ENCODE peak calls at places on chromosomes 16 and 17, in eight cellular contexts. O, K, W, C, F, N, Y and D are unnamed samples.

GRCh38 chr17:27489045-27489715 is 32.9 kb downstream of the KSR1 start:
- DNase-seq in O (peak), K (peak), W (no peak), C (no peak), F (no peak), N (no peak), Y (no peak), D (no peak)

GRCh38 chr16:26816885-26817571 is 249.7 kb upstream of the C16orf82 start:
- DNase-seq in O (no peak), K (no peak), W (no peak), C (no peak), F (no peak), N (peak), Y (no peak), D (no peak)

GRCh38 chr16:68246671-68247070 is 1.5 kb downstream of the PLA2G15 start:
- DNase-seq in O (no peak), K (peak), W (no peak), C (no peak), F (no peak), N (no peak), Y (no peak), D (no peak)

GRCh38 chr17:40312893-40313659 is 4.1 kb downstream of the RARA start:
- DNase-seq in O (peak), K (no peak), W (no peak), C (no peak), F (no peak), N (no peak), Y (no peak), D (no peak)

GRCh38 chr16:56982695-56983094 is 6.7 kb upstream of the NLRC5 start:
- DNase-seq in O (no peak), K (no peak), W (no peak), C (no peak), F (no peak), N (no peak), Y (no peak), D (no peak)

GRCh38 chr16:66166451-66166850 is 200.0 kb upstream of the CDH5 start:
- DNase-seq in O (no peak), K (no peak), W (no peak), C (no peak), F (no peak), N (no peak), Y (no peak), D (no peak)

GRCh38 chr16:11136600-11136999 is 119.4 kb downstream of the SOCS1 start:
- DNase-seq in O (peak), K (no peak), W (no peak), C (peak), F (no peak), N (no peak), Y (no peak), D (no peak)

GRCh38 chr16:20611350-20611902 is 35.3 kb upstream of the ACSM2B start:
- DNase-seq in O (peak), K (peak), W (no peak), C (no peak), F (peak), N (no peak), Y (no peak), D (no peak)

GRCh38 chr16:14289692-14290340 is 218.7 kb downstream of the MRTFB start:
- DNase-seq in O (no peak), K (no peak), W (no peak), C (no peak), F (no peak), N (no peak), Y (no peak), D (no peak)

GRCh38 chr17:37368577-37368976 is 7.2 kb upstream of the C17orf78 start:
- DNase-seq in O (no peak), K (no peak), W (no peak), C (no peak), F (no peak), N (no peak), Y (no peak), D (no peak)

GRCh38 chr17:73865825-73866224 is 221.6 kb upstream of the SDK2 start:
- DNase-seq in O (no peak), K (no peak), W (no peak), C (no peak), F (no peak), N (no peak), Y (no peak), D (no peak)

GRCh38 chr16:71185366-71185765 is 45.2 kb downstream of the HYDIN start:
- DNase-seq in O (no peak), K (no peak), W (no peak), C (no peak), F (no peak), N (no peak), Y (no peak), D (no peak)

GRCh38 chr17:19365833-19366636 is 3.5 kb upstream of the B9D1 start:
- DNase-seq in O (no peak), K (no peak), W (no peak), C (no peak), F (no peak), N (no peak), Y (no peak), D (no peak)

GRCh38 chr17:57574040-57574513 is 171.0 kb downstream of the CCDC182 start:
- DNase-seq in O (peak), K (no peak), W (no peak), C (no peak), F (peak), N (no peak), Y (no peak), D (no peak)

GRCh38 chr17:76584427-76585047 is 1.1 kb downstream of the ST6GALNAC2 start:
- DNase-seq in O (no peak), K (no peak), W (peak), C (no peak), F (no peak), N (no peak), Y (no peak), D (no peak)

GRCh38 chr17:28247671-28248556 is 71.1 kb upstream of the TMEM97 start:
- DNase-seq in O (no peak), K (no peak), W (no peak), C (no peak), F (no peak), N (no peak), Y (peak), D (no peak)

GRCh38 chr16:75265911-75266701 is 14.7 kb upstream of the BCAR1 start:
- DNase-seq in O (peak), K (peak), W (peak), C (peak), F (no peak), N (no peak), Y (peak), D (no peak)

GRCh38 chr17:80423536-80424225 is 8.7 kb downstream of the ENDOV start:
- DNase-seq in O (no peak), K (no peak), W (no peak), C (no peak), F (no peak), N (no peak), Y (no peak), D (no peak)